ENCODE peak calls at places on chromosomes 5 and 9, in four cellular contexts. One of them, this sample, is unnamed.

GRCh38 chr9:13033959-13034695 is 245.4 kb downstream of the MPDZ start:
- DNase-seq in GM19239: peak; percentile 5
- DNase-seq in stimulated activated CD4-positive, alpha-beta T cell treated with anti-CD3 and anti-CD28 coated beads, Interleukin-4, amount 100 ng/mL, for 24 hours: no peak
- DNase-seq in cardiac fibroblast: peak; percentile 76
- DNase-seq in this sample: no peak

GRCh38 chr9:130159814-130160670 is 12.2 kb upstream of the NCS1 start:
- DNase-seq in GM19239: no peak
- DNase-seq in stimulated activated CD4-positive, alpha-beta T cell treated with anti-CD3 and anti-CD28 coated beads, Interleukin-4, amount 100 ng/mL, for 24 hours: no peak
- DNase-seq in cardiac fibroblast: no peak
- DNase-seq in this sample: no peak

GRCh38 chr5:173334808-173335207 is 6.6 kb upstream of the STC2 start:
- DNase-seq in stimulated activated CD4-positive, alpha-beta T cell treated with anti-CD3 and anti-CD28 coated beads, Interleukin-4, amount 100 ng/mL, for 24 hours: no peak
- DNase-seq in cardiac fibroblast: peak; percentile 68
- DNase-seq in GM19239: no peak
- DNase-seq in this sample: no peak

GRCh38 chr5:141855265-141856029 is 22.8 kb downstream of the PCDH1 start:
- DNase-seq in stimulated activated CD4-positive, alpha-beta T cell treated with anti-CD3 and anti-CD28 coated beads, Interleukin-4, amount 100 ng/mL, for 24 hours: no peak
- DNase-seq in cardiac fibroblast: no peak
- DNase-seq in GM19239: no peak
- DNase-seq in this sample: no peak

GRCh38 chr5:139110526-139111168 is 87.5 kb downstream of the SIL1 start:
- DNase-seq in stimulated activated CD4-positive, alpha-beta T cell treated with anti-CD3 and anti-CD28 coated beads, Interleukin-4, amount 100 ng/mL, for 24 hours: no peak
- DNase-seq in GM19239: no peak
- DNase-seq in cardiac fibroblast: no peak
- DNase-seq in this sample: no peak

GRCh38 chr5:128844354-128844923 is 120.8 kb upstream of the SLC27A6 start:
- DNase-seq in stimulated activated CD4-positive, alpha-beta T cell treated with anti-CD3 and anti-CD28 coated beads, Interleukin-4, amount 100 ng/mL, for 24 hours: no peak
- DNase-seq in cardiac fibroblast: peak; percentile 51
- DNase-seq in GM19239: no peak
- DNase-seq in this sample: no peak

GRCh38 chr5:139061274-139061673 is 136.9 kb downstream of the SIL1 start:
- DNase-seq in GM19239: no peak
- DNase-seq in stimulated activated CD4-positive, alpha-beta T cell treated with anti-CD3 and anti-CD28 coated beads, Interleukin-4, amount 100 ng/mL, for 24 hours: no peak
- DNase-seq in cardiac fibroblast: peak; percentile 90
- DNase-seq in this sample: no peak

GRCh38 chr9:136013116-136013515 is 51.9 kb upstream of the UBAC1 start:
- DNase-seq in cardiac fibroblast: no peak
- DNase-seq in stimulated activated CD4-positive, alpha-beta T cell treated with anti-CD3 and anti-CD28 coated beads, Interleukin-4, amount 100 ng/mL, for 24 hours: no peak
- DNase-seq in GM19239: no peak
- DNase-seq in this sample: no peak

GRCh38 chr9:89243296-89244061 is 64.9 kb upstream of the SHC3 start:
- DNase-seq in GM19239: no peak
- DNase-seq in cardiac fibroblast: no peak
- DNase-seq in stimulated activated CD4-positive, alpha-beta T cell treated with anti-CD3 and anti-CD28 coated beads, Interleukin-4, amount 100 ng/mL, for 24 hours: no peak
- DNase-seq in this sample: no peak

GRCh38 chr5:73668017-73668416 is 42.0 kb downstream of the ARHGEF28 start:
- DNase-seq in cardiac fibroblast: no peak
- DNase-seq in GM19239: no peak
- DNase-seq in stimulated activated CD4-positive, alpha-beta T cell treated with anti-CD3 and anti-CD28 coated beads, Interleukin-4, amount 100 ng/mL, for 24 hours: no peak
- DNase-seq in this sample: no peak

GRCh38 chr9:84384617-84385016 is 44.1 kb upstream of the SLC28A3 start:
- DNase-seq in cardiac fibroblast: no peak
- DNase-seq in GM19239: no peak
- DNase-seq in stimulated activated CD4-positive, alpha-beta T cell treated with anti-CD3 and anti-CD28 coated beads, Interleukin-4, amount 100 ng/mL, for 24 hours: no peak
- DNase-seq in this sample: no peak

GRCh38 chr5:9523090-9523813 is 22.6 kb downstream of the SEMA5A start:
- DNase-seq in stimulated activated CD4-positive, alpha-beta T cell treated with anti-CD3 and anti-CD28 coated beads, Interleukin-4, amount 100 ng/mL, for 24 hours: no peak
- DNase-seq in GM19239: no peak
- DNase-seq in cardiac fibroblast: peak; percentile 49
- DNase-seq in this sample: no peak

GRCh38 chr9:15231788-15232635 is 75.0 kb downstream of the TTC39B start:
- DNase-seq in stimulated activated CD4-positive, alpha-beta T cell treated with anti-CD3 and anti-CD28 coated beads, Interleukin-4, amount 100 ng/mL, for 24 hours: peak; percentile 32
- DNase-seq in cardiac fibroblast: peak; percentile 62
- DNase-seq in GM19239: peak; percentile 34
- DNase-seq in this sample: peak; percentile 24

GRCh38 chr5:73233461-73234151 is 60.6 kb downstream of the TMEM174 start:
- DNase-seq in cardiac fibroblast: no peak
- DNase-seq in stimulated activated CD4-positive, alpha-beta T cell treated with anti-CD3 and anti-CD28 coated beads, Interleukin-4, amount 100 ng/mL, for 24 hours: no peak
- DNase-seq in GM19239: no peak
- DNase-seq in this sample: no peak